ENCODE peak calls at places on chromosomes 5 and 9, in eight cellular contexts. L is astrocyte of the spinal cord, F is Peyer's patch, U is psoas muscle, H is lower leg skin, R is left ventricle myocardium inferior, Q is heart right ventricle, I is cardiac fibroblast. J is an unnamed sample.

GRCh38 chr9:35604578-35605335 is at the start of gene TESK1:
- DNase-seq in U (peak; percentile 89), H (peak; percentile 58), L (peak; percentile 58), R (peak; percentile 77), I (peak; percentile 50), Q (peak; percentile 66), F (peak; percentile 83), J (peak; percentile 79)

GRCh38 chr9:36166150-36166927 is 2.8 kb upstream of the CCIN start:
- DNase-seq in U (peak; percentile 90), H (peak; percentile 72), Q (peak; percentile 79), F (peak; percentile 72), L (peak; percentile 86), I (peak; percentile 85), R (peak; percentile 87), J (peak; percentile 71)

GRCh38 chr9:134626576-134627416 is 14.8 kb upstream of the COL5A1 start:
- DNase-seq in Q (no peak), U (no peak), I (peak; percentile 31), R (no peak), F (no peak), H (no peak), L (peak; percentile 32), J (no peak)

GRCh38 chr9:84851935-84852585 is 182.5 kb downstream of the NTRK2 start:
- DNase-seq in H (peak; percentile 68), R (no peak), U (no peak), I (peak; percentile 95), Q (peak; percentile 66), F (no peak), L (peak; percentile 94), J (peak; percentile 96)

GRCh38 chr9:4550777-4551476 is 60.7 kb downstream of the SLC1A1 start:
- DNase-seq in Q (no peak), F (no peak), L (peak; percentile 23), I (peak; percentile 53), U (no peak), R (no peak), H (no peak), J (no peak)

GRCh38 chr5:74471875-74472274 is 168.7 kb downstream of the ENC1 start:
- DNase-seq in F (no peak), U (no peak), H (no peak), R (no peak), Q (no peak), L (no peak), I (peak; percentile 7), J (no peak)

GRCh38 chr5:128988476-128988875 is 23.2 kb downstream of the SLC27A6 start:
- DNase-seq in H (no peak), I (no peak), Q (no peak), R (no peak), U (no peak), L (no peak), F (no peak), J (no peak)

GRCh38 chr9:6098431-6098830 is 83.0 kb upstream of the RANBP6 start:
- DNase-seq in H (no peak), F (no peak), I (peak; percentile 64), Q (no peak), U (no peak), R (no peak), L (no peak), J (peak; percentile 84)

GRCh38 chr9:37157978-37158377 is 37.6 kb downstream of the ZCCHC7 start:
- DNase-seq in I (no peak), R (no peak), U (no peak), H (no peak), L (no peak), Q (no peak), F (no peak), J (no peak)

GRCh38 chr5:179827684-179828083 is 7.0 kb downstream of the SQSTM1 start:
- DNase-seq in F (no peak), I (peak; percentile 63), Q (no peak), U (peak; percentile 77), L (peak; percentile 62), H (peak; percentile 42), R (no peak), J (peak; percentile 40)

GRCh38 chr5:151896041-151896691 is 28.5 kb downstream of the GLRA1 start:
- DNase-seq in H (no peak), F (no peak), R (no peak), I (peak; percentile 82), U (no peak), Q (no peak), L (peak; percentile 95), J (peak; percentile 73)

GRCh38 chr5:151708126-151708525 is 21.4 kb upstream of the SPARC start:
- DNase-seq in H (no peak), I (peak; percentile 24), L (no peak), U (no peak), F (no peak), Q (no peak), R (no peak), J (no peak)

GRCh38 chr5:160310910-160311295 is 1.5 kb downstream of the CCNJL start:
- DNase-seq in I (no peak), R (no peak), Q (no peak), F (no peak), U (no peak), L (no peak), H (no peak), J (no peak)
- H3K4me3 ChIP-seq in I (no peak overlapping the region), R (peak overlapping the region; percentile 85), Q (peak overlapping the region; percentile 82), F (no peak overlapping the region), U (no peak overlapping the region), L (no peak overlapping the region), H (no peak overlapping the region), J (peak overlapping the region; percentile 87)

DNA sequence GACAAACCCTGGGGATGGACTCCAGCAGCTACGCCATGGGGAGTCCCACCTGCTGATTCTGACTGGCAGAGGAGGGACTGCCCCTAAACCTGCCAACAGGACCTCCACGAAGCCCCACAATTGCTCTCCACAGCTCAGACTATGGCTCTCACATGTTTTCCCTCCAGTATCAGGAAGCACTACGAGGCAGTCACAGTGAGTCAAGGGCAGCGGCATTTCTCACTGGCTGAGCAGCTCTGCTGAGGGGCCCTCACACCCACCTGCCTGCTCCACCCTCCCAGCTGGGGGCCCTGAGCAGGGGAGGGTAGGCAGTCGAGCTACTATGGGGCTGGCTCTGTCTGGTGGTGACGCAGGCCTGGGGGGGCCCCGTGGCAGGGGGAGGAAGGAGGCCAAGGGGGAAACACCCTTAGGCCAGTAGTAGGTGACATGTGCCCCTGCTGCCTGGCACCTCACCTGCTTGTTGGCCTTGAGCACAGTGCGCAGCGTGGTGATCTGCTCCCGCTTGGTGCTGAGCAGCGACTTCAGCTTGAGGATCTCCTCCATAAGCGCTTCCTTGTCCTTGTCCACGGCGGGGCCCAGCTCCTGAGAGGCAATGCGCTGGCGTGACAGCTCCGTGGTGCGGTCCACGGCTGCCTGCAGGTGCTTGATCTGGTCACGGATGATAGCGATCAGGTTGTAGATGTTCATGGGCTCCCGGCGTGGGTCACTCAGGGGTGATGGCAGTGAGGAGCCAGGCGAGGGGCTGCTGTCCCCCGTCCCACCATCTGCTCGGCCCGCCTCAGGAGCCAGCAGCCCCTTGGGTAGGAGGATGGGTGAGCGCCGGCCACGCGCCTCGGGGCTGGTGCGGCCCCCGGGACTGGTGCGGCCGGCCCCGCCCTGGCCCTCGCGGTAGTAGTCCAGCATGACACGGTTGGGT is 46.3 kb downstream of the BICD2 start:
- DNase-seq in I (no peak), H (no peak), F (peak; percentile 15), Q (no peak), L (no peak), U (no peak), R (no peak), J (no peak)
- H3K4me3 ChIP-seq in I (no peak overlapping the region), H (no peak overlapping the region), F (no peak overlapping the region), Q (no peak overlapping the region), L (no peak overlapping the region), U (no peak overlapping the region), R (no peak overlapping the region), J (no peak overlapping the region)

GRCh38 chr5:11504794-11505193 is 399.5 kb downstream of the CTNND2 start:
- DNase-seq in F (no peak), I (no peak), U (no peak), L (peak; percentile 15), H (no peak), Q (no peak), R (no peak), J (no peak)
- H3K4me3 ChIP-seq in F (no peak overlapping the region), I (no peak overlapping the region), U (no peak overlapping the region), L (no peak overlapping the region), H (no peak overlapping the region), Q (no peak overlapping the region), R (no peak overlapping the region), J (no peak overlapping the region)

GRCh38 chr9:136345281-136346156 is 18.0 kb downstream of the DNLZ start:
- DNase-seq in I (peak; percentile 53), H (no peak), L (peak; percentile 38), R (peak; percentile 77), Q (peak; percentile 66), F (no peak), U (peak; percentile 75), J (peak; percentile 76)
- H3K4me3 ChIP-seq in I (peak overlapping the region; percentile 1), H (no peak overlapping the region), L (no peak overlapping the region), R (peak overlapping the region; percentile 54), Q (peak overlapping the region; percentile 40), F (no peak overlapping the region), U (no peak overlapping the region), J (peak overlapping the region; percentile 58)

GRCh38 chr5:173538018-173538417 is 78.4 kb downstream of the BOD1 start:
- DNase-seq in R (peak; percentile 43), Q (peak; percentile 75), F (no peak), I (no peak), U (peak; percentile 61), H (no peak), L (no peak), J (no peak)

GRCh38 chr5:173535166-173535975 is 81.1 kb downstream of the BOD1 start:
- DNase-seq in Q (no peak), R (no peak), F (no peak), U (no peak), L (no peak), H (no peak), I (peak; percentile 71), J (no peak)

GRCh38 chr5:173537228-173537627 is 79.2 kb downstream of the BOD1 start:
- DNase-seq in R (no peak), H (no peak), U (no peak), F (no peak), I (no peak), L (no peak), Q (no peak), J (no peak)

GRCh38 chr5:173534664-173535063 is 81.8 kb downstream of the BOD1 start:
- DNase-seq in I (peak; percentile 74), R (no peak), L (no peak), H (peak; percentile 55), Q (no peak), U (no peak), F (no peak), J (no peak)

DNA sequence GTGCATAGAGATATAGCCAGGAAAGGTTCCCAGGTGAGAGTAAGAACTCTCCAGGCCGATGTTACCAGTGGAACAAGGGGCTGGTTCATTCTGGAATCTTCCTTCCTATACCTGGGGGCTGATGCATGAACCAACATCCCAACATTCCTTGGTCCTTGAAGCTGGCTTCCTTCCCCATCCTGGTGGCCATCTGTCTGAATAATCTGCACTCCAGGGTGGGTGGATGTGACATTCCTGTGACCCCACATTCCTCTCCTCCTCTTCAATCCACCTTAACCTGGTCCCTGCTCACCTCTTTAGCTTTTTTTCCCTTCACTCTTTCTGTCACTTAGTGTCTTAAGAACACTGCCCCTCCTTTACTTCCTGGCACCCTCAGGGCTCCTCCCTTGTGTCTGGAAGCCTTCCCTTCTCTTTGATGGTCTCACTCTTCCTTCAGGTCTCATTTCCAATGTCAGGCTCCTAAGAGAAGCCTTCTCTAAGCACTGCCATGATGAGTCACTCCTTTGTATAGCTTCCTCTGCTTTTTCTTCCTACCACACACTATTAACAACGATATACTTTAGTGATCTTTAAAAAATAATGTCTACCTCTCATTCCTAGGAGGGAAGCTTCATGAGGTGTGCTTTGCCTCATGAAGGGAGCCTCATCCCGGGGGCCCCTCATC is 80.3 kb downstream of the BOD1 start:
- DNase-seq in H (no peak), L (no peak), U (no peak), F (no peak), Q (no peak), R (no peak), I (peak; percentile 44), J (no peak)
- H3K4me3 ChIP-seq in H (no peak overlapping the region), L (no peak overlapping the region), U (no peak overlapping the region), F (no peak overlapping the region), Q (no peak overlapping the region), R (no peak overlapping the region), I (no peak overlapping the region), J (no peak overlapping the region)

GRCh38 chr5:15233566-15233965 is 266.4 kb upstream of the FBXL7 start:
- DNase-seq in F (no peak), Q (no peak), R (no peak), H (no peak), I (peak; percentile 9), L (peak; percentile 39), U (no peak), J (no peak)
- H3K4me3 ChIP-seq in F (no peak overlapping the region), Q (peak overlapping the region; percentile 21), R (peak overlapping the region; percentile 21), H (no peak overlapping the region), I (no peak overlapping the region), L (no peak overlapping the region), U (no peak overlapping the region), J (no peak overlapping the region)

J was measured in mammary epithelial cell.